ENCODE peak calls at places on chromosome 21, in ten cellular contexts. R, J, M, W, Z, E, H, K, C and N are unnamed samples.

GRCh38 chr21:44432841-44433790 is 22.2 kb upstream of the LRRC3 start:
- DNase-seq in R (no peak), J (no peak), M (no peak), W (no peak), Z (no peak), E (no peak), H (no peak), K (no peak), C (no peak), N (no peak)

GRCh38 chr21:15277498-15277897 is 212.7 kb upstream of the NRIP1 start:
- DNase-seq in R (no peak), J (no peak), M (no peak), W (no peak), Z (no peak), E (no peak), H (no peak), K (no peak), C (peak), N (no peak)

GRCh38 chr21:26966978-26967913 is at the start of gene ADAMTS5:
- DNase-seq in R (peak), J (peak), M (no peak), W (peak), Z (peak), E (peak), H (peak), K (no peak), C (peak), N (no peak)

GRCh38 chr21:44051462-44051941 is 39.4 kb downstream of the TRAPPC10 start:
- DNase-seq in R (no peak), J (no peak), M (no peak), W (no peak), Z (peak), E (no peak), H (no peak), K (no peak), C (peak), N (no peak)

GRCh38 chr21:32604484-32604883 is 7.7 kb downstream of the CFAP298 start:
- DNase-seq in R (no peak), J (peak), M (no peak), W (no peak), Z (no peak), E (no peak), H (no peak), K (no peak), C (no peak), N (no peak)

GRCh38 chr21:42013338-42013737 is 3.2 kb upstream of the ZBTB21 start:
- DNase-seq in R (no peak), J (no peak), M (no peak), W (no peak), Z (no peak), E (no peak), H (no peak), K (peak), C (peak), N (no peak)

GRCh38 chr21:25572895-25573310 is 34.4 kb downstream of the MRPL39 start:
- DNase-seq in R (no peak), J (no peak), M (no peak), W (no peak), Z (no peak), E (no peak), H (no peak), K (no peak), C (peak), N (no peak)

GRCh38 chr21:42189860-42190491 is 29.0 kb upstream of the ABCG1 start:
- DNase-seq in R (no peak), J (no peak), M (no peak), W (no peak), Z (no peak), E (no peak), H (no peak), K (no peak), C (no peak), N (no peak)

GRCh38 chr21:43021756-43022600 is 47.6 kb downstream of the PKNOX1 start:
- DNase-seq in R (no peak), J (no peak), M (no peak), W (no peak), Z (no peak), E (no peak), H (no peak), K (no peak), C (no peak), N (no peak)

GRCh38 chr21:43603641-43604504 is 55.4 kb downstream of the HSF2BP start:
- DNase-seq in R (no peak), J (peak), M (no peak), W (no peak), Z (no peak), E (peak), H (no peak), K (no peak), C (peak), N (no peak)

GRCh38 chr21:35256468-35256988 is 207.4 kb upstream of the RUNX1 start:
- DNase-seq in R (peak), J (peak), M (no peak), W (peak), Z (no peak), E (peak), H (peak), K (peak), C (peak), N (no peak)

GRCh38 chr21:34973685-34974084 is 75.4 kb downstream of the RUNX1 start:
- DNase-seq in R (no peak), J (no peak), M (no peak), W (no peak), Z (no peak), E (no peak), H (no peak), K (no peak), C (no peak), N (no peak)

GRCh38 chr21:45559216-45560105 is 17.2 kb upstream of the SLC19A1 start:
- DNase-seq in R (no peak), J (no peak), M (no peak), W (no peak), Z (no peak), E (no peak), H (no peak), K (no peak), C (no peak), N (no peak)

GRCh38 chr21:42009018-42009830 is 936 bp downstream of the ZBTB21 start:
- DNase-seq in R (peak), J (peak), M (peak), W (peak), Z (peak), E (peak), H (no peak), K (peak), C (peak), N (peak)

GRCh38 chr21:43913928-43914327 is 48.9 kb downstream of the AGPAT3 start:
- DNase-seq in R (peak), J (no peak), M (no peak), W (no peak), Z (no peak), E (no peak), H (no peak), K (no peak), C (peak), N (no peak)

GRCh38 chr21:21226472-21226871 is 228.3 kb downstream of the NCAM2 start:
- DNase-seq in R (no peak), J (no peak), M (no peak), W (no peak), Z (no peak), E (no peak), H (no peak), K (no peak), C (no peak), N (no peak)

GRCh38 chr21:42003051-42003461 is 7.1 kb downstream of the ZBTB21 start:
- DNase-seq in R (no peak), J (no peak), M (peak), W (no peak), Z (no peak), E (peak), H (peak), K (no peak), C (no peak), N (no peak)

GRCh38 chr21:36425286-36425685 is 40.1 kb downstream of the CHAF1B start:
- DNase-seq in R (no peak), J (no peak), M (no peak), W (no peak), Z (no peak), E (no peak), H (no peak), K (no peak), C (peak), N (no peak)

GRCh38 chr21:46517361-46517760 is 58.7 kb downstream of the DIP2A start:
- DNase-seq in R (no peak), J (no peak), M (no peak), W (no peak), Z (no peak), E (no peak), H (no peak), K (no peak), C (peak), N (no peak)

GRCh38 chr21:21332492-21332891 is 334.3 kb downstream of the NCAM2 start:
- DNase-seq in R (no peak), J (no peak), M (no peak), W (no peak), Z (no peak), E (no peak), H (no peak), K (no peak), C (no peak), N (no peak)

GRCh38 chr21:29152936-29153335 is 22.5 kb downstream of the MAP3K7CL start:
- DNase-seq in R (no peak), J (no peak), M (no peak), W (no peak), Z (no peak), E (peak), H (no peak), K (no peak), C (peak), N (no peak)

GRCh38 chr21:43754948-43755781 is 20.9 kb downstream of the CSTB start:
- DNase-seq in R (no peak), J (no peak), M (no peak), W (no peak), Z (no peak), E (no peak), H (no peak), K (no peak), C (no peak), N (no peak)

GRCh38 chr21:29296452-29296851 is 2.3 kb upstream of the BACH1 start:
- DNase-seq in R (no peak), J (no peak), M (no peak), W (no peak), Z (no peak), E (no peak), H (no peak), K (no peak), C (no peak), N (no peak)

GRCh38 chr21:29775462-29775861 is 164.3 kb downstream of the GRIK1 start:
- DNase-seq in R (no peak), J (no peak), M (no peak), W (no peak), Z (no peak), E (no peak), H (no peak), K (no peak), C (peak), N (no peak)

GRCh38 chr21:25607812-25608737 is 794 bp upstream of the MRPL39 start:
- DNase-seq in R (peak), J (peak), M (peak), W (peak), Z (peak), E (peak), H (peak), K (peak), C (peak), N (peak)

GRCh38 chr21:23130308-23130707 is 2132.1 kb downstream of the NCAM2 start:
- DNase-seq in R (no peak), J (no peak), M (no peak), W (no peak), Z (no peak), E (no peak), H (no peak), K (no peak), C (peak), N (no peak)

GRCh38 chr21:35204850-35205564 is 155.9 kb upstream of the RUNX1 start:
- DNase-seq in R (no peak), J (no peak), M (no peak), W (peak), Z (peak), E (no peak), H (no peak), K (no peak), C (peak), N (peak)

GRCh38 chr21:16651956-16652355 is 860.9 kb upstream of the CXADR start:
- DNase-seq in R (no peak), J (no peak), M (no peak), W (no peak), Z (no peak), E (no peak), H (no peak), K (no peak), C (no peak), N (no peak)

GRCh38 chr21:36719614-36720013 is 20.7 kb downstream of the SIM2 start:
- DNase-seq in R (no peak), J (no peak), M (no peak), W (peak), Z (no peak), E (no peak), H (no peak), K (no peak), C (no peak), N (no peak)

GRCh38 chr21:29182674-29183073 is 52.2 kb downstream of the MAP3K7CL start:
- DNase-seq in R (no peak), J (no peak), M (no peak), W (no peak), Z (no peak), E (no peak), H (no peak), K (no peak), C (peak), N (no peak)

GRCh38 chr21:39072468-39072867 is 110.8 kb downstream of the PSMG1 start:
- DNase-seq in R (no peak), J (no peak), M (no peak), W (no peak), Z (no peak), E (no peak), H (no peak), K (no peak), C (no peak), N (no peak)

GRCh38 chr21:45458281-45459170 is 53.6 kb downstream of the COL18A1 start:
- DNase-seq in R (no peak), J (no peak), M (no peak), W (no peak), Z (no peak), E (no peak), H (no peak), K (no peak), C (no peak), N (no peak)

GRCh38 chr21:38993561-38993960 is 187.8 kb downstream of the ETS2 start:
- DNase-seq in R (no peak), J (no peak), M (no peak), W (peak), Z (no peak), E (peak), H (peak), K (no peak), C (peak), N (no peak)

GRCh38 chr21:16305686-16306085 is 575.9 kb downstream of the USP25 start:
- DNase-seq in R (no peak), J (peak), M (no peak), W (no peak), Z (no peak), E (peak), H (no peak), K (peak), C (peak), N (no peak)